ENCODE peak calls at places on chromosome 15, in nine cellular contexts. Z is neural progenitor cell, L is left lung, Q is left ventricle myocardium inferior, B is GM23338, O is GM12864, F is heart left ventricle, P is kidney epithelial cell, C is foreskin fibroblast. M is an unnamed sample.

GRCh38 chr15:60534051-60534450 is 55.1 kb upstream of the ICE2 start:
- DNase-seq in Q (no peak), Z (no peak), F (no peak), O (no peak), P (no peak), B (no peak), C (no peak), L (no peak), M (no peak)

GRCh38 chr15:35305906-35306305 is 220.8 kb upstream of the NANOGP8 start:
- DNase-seq in P (peak; percentile 63), Z (no peak), L (no peak), Q (no peak), C (peak; percentile 67), B (no peak), F (no peak), O (no peak), M (peak; percentile 77)

GRCh38 chr15:39171944-39172368 is 408.9 kb upstream of the THBS1 start:
- DNase-seq in P (peak; percentile 92), F (peak; percentile 50), O (no peak), Q (peak; percentile 23), Z (peak; percentile 86), C (peak; percentile 97), B (peak; percentile 94), L (peak; percentile 53), M (peak; percentile 82)

GRCh38 chr15:43095243-43095642 is 10.6 kb downstream of the UBR1 start:
- DNase-seq in Q (no peak), O (no peak), P (no peak), Z (no peak), F (no peak), L (no peak), C (no peak), B (no peak), M (no peak)

GRCh38 chr15:91678003-91678402 is 175.5 kb upstream of the SLCO3A1 start:
- DNase-seq in O (no peak), F (no peak), Q (no peak), L (no peak), Z (no peak), C (no peak), P (no peak), B (no peak), M (no peak)

GRCh38 chr15:83565553-83566159 is 88.3 kb upstream of the ADAMTSL3 start:
- DNase-seq in P (no peak), Z (peak; percentile 81), Q (no peak), F (no peak), C (peak; percentile 62), L (no peak), O (no peak), B (peak; percentile 87), M (peak; percentile 43)

GRCh38 chr15:98937413-98938104 is 70.0 kb downstream of the PGPEP1L start:
- DNase-seq in P (no peak), Z (no peak), L (no peak), O (peak; percentile 24), Q (no peak), B (no peak), C (no peak), F (no peak), M (no peak)

GRCh38 chr15:43440721-43441281 is 52.2 kb downstream of the TP53BP1 start:
- DNase-seq in B (peak; percentile 45), C (peak; percentile 97), Q (no peak), Z (peak; percentile 25), O (peak; percentile 13), P (peak; percentile 93), L (no peak), F (peak; percentile 25), M (peak; percentile 94)

GRCh38 chr15:72604794-72605193 is 49.7 kb upstream of the GOLGA6B start:
- DNase-seq in B (peak; percentile 83), Q (no peak), O (no peak), F (no peak), C (peak; percentile 11), L (no peak), P (no peak), Z (peak; percentile 74), M (peak; percentile 21)

DNA sequence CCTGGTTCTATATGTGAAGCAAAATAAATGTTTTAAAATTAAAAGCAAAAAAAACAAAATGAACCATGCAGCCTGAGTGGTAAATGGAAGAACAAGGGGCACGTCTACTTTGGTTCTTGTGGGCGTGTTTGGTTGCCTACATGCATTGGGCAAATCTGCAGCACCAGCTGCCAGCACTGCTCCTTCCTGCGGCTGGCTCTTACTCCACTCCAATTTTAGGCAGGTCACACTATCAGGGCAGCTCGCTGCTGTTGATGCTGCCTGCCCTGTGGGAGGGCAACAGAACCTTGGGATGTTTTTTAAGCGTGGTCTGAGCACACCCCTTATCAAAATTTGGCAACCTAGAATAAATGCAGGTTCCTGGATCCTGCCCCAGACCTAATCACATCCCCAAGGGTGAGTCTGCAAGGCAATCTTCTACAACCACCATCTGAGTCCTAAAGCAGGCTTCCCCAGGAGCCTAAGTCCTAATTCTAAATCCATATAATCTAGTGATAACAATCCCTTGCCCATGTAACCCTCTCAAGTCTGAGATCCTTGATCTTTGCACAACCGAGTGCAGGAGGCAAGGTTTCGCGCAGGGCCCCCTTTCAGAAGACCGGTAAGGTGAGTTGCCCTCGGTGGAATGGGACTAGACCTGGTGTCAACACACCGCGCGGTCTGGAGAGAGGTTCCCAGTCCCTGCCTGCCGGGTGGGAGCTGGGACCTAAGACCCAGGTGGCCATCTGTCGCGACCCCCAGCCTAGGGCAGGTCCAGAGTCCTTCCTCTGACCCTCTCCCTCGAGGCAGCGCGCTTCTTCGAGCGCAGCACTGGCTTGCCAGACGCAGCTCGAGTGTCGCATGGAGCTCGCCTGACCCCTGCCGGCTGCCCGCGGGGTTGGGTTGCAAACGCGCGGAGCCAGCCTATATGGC is 15.9 kb downstream of the IVD start:
- DNase-seq in F (peak; percentile 78), Q (peak; percentile 76), Z (peak; percentile 87), L (peak; percentile 85), O (peak; percentile 16), B (peak; percentile 89), C (peak; percentile 85), P (no peak), M (peak; percentile 78)
- H3K4me3 ChIP-seq in F (no peak overlapping the region), Q (peak overlapping the region; percentile 32), Z (no peak overlapping the region), L (no peak overlapping the region), O (no peak overlapping the region), B (peak overlapping the region; percentile 49), C (no peak overlapping the region), P (no peak overlapping the region), M (no peak overlapping the region)

GRCh38 chr15:52083603-52084002 is 29.0 kb downstream of the BCL2L10 start:
- DNase-seq in Q (no peak), Z (no peak), O (no peak), F (no peak), P (no peak), C (no peak), B (no peak), L (no peak), M (no peak)

GRCh38 chr15:52082197-52083036 is 30.2 kb downstream of the BCL2L10 start:
- DNase-seq in P (no peak), F (no peak), L (no peak), Z (peak; percentile 26), B (no peak), O (peak; percentile 31), C (no peak), Q (no peak), M (no peak)

GRCh38 chr15:52086001-52086786 is 26.4 kb downstream of the BCL2L10 start:
- DNase-seq in L (no peak), F (no peak), B (no peak), Z (no peak), O (no peak), Q (no peak), C (peak; percentile 27), P (no peak), M (no peak)

GRCh38 chr15:52080993-52081392 is 31.6 kb downstream of the BCL2L10 start:
- DNase-seq in P (no peak), Q (no peak), C (no peak), Z (no peak), O (no peak), F (no peak), B (no peak), L (no peak), M (no peak)

GRCh38 chr15:52085289-52085688 is 27.3 kb downstream of the BCL2L10 start:
- DNase-seq in O (no peak), C (peak; percentile 33), B (no peak), P (no peak), Z (no peak), Q (no peak), F (no peak), L (no peak), M (peak; percentile 51)
- H3K4me3 ChIP-seq in O (no peak overlapping the region), C (no peak overlapping the region), B (no peak overlapping the region), P (no peak overlapping the region), Z (no peak overlapping the region), Q (no peak overlapping the region), F (no peak overlapping the region), L (no peak overlapping the region), M (no peak overlapping the region)

GRCh38 chr15:25060996-25061620 is 106.3 kb downstream of the SNRPN start:
- DNase-seq in Q (no peak), C (no peak), Z (no peak), P (no peak), L (no peak), F (no peak), O (no peak), B (no peak), M (no peak)
- H3K4me3 ChIP-seq in Q (no peak overlapping the region), C (no peak overlapping the region), Z (no peak overlapping the region), P (no peak overlapping the region), L (no peak overlapping the region), F (no peak overlapping the region), O (no peak overlapping the region), B (no peak overlapping the region), M (no peak overlapping the region)

GRCh38 chr15:90320062-90320884 is 31.8 kb upstream of the ZNF774 start:
- DNase-seq in F (peak; percentile 83), Z (peak; percentile 94), P (peak; percentile 61), O (peak; percentile 43), B (peak; percentile 94), Q (peak; percentile 73), C (peak; percentile 95), L (peak; percentile 83), M (peak; percentile 93)
- H3K4me3 ChIP-seq in F (no peak overlapping the region), Z (peak overlapping the region; percentile 32), P (no peak overlapping the region), O (no peak overlapping the region), B (peak overlapping the region; percentile 39), Q (peak overlapping the region; percentile 26), C (no peak overlapping the region), L (no peak overlapping the region), M (no peak overlapping the region)

GRCh38 chr15:93067649-93068085 is 21.3 kb downstream of the RGMA start:
- DNase-seq in B (no peak), F (no peak), L (no peak), Q (no peak), C (no peak), P (no peak), O (no peak), Z (no peak), M (no peak)
- H3K4me3 ChIP-seq in B (no peak overlapping the region), F (no peak overlapping the region), L (no peak overlapping the region), Q (peak overlapping the region; percentile 29), C (no peak overlapping the region), P (no peak overlapping the region), O (no peak overlapping the region), Z (no peak overlapping the region), M (no peak overlapping the region)